ENCODE peak calls at places on chromosomes 13 and 19, in nine cellular contexts. W is fibroblast of lung; Q is nephron progenitor cell; H is small intestine; M is EL; Y is NCI-H460; Z is progenitor cell of endocrine pancreas; I is G401; L is activated gamma-delta T cell treated with anti-CD3 and anti-CD28 coated beads, Interleukin-2, amount 50 U/mL, for 16 hours. B is an unnamed sample.

GRCh38 chr13:51729853-51730553 is 74.0 kb downstream of the DHRS12 start:
- DNase-seq in Z (no peak), Y (peak), H (peak), L (no peak), W (peak), I (no peak), M (peak), Q (no peak), B (peak)

GRCh38 chr19:39156230-39156890 is 30.8 kb downstream of the PAK4 start:
- DNase-seq in Z (no peak), H (no peak), Q (no peak), W (no peak), M (peak), I (no peak), Y (no peak), L (no peak), B (no peak)

GRCh38 chr13:111936267-111936925 is 130.6 kb upstream of the SOX1 start:
- DNase-seq in L (no peak), M (no peak), W (no peak), I (no peak), Z (no peak), H (no peak), Y (no peak), Q (no peak), B (no peak)

GRCh38 chr13:86601351-86601750 is 802.1 kb upstream of the SLITRK6 start:
- DNase-seq in H (no peak), I (no peak), M (no peak), Q (no peak), Z (no peak), L (no peak), W (peak), Y (no peak), B (no peak)

GRCh38 chr19:35314858-35315470 is 14.0 kb upstream of the CD22 start:
- DNase-seq in Z (no peak), L (no peak), M (no peak), I (no peak), Q (no peak), Y (no peak), W (no peak), H (no peak), B (no peak)

GRCh38 chr13:49681837-49682236 is 9.4 kb downstream of the EBPL start:
- DNase-seq in Z (no peak), Q (no peak), I (no peak), H (no peak), W (peak), Y (no peak), L (no peak), M (peak), B (no peak)

GRCh38 chr19:10137751-10138682 is 18.3 kb upstream of the EIF3G start:
- DNase-seq in H (no peak), L (no peak), Q (no peak), Z (no peak), I (peak), M (no peak), Y (no peak), W (no peak), B (no peak)

GRCh38 chr13:30689752-30690151 is 45.6 kb upstream of the ALOX5AP start:
- DNase-seq in Y (no peak), M (no peak), L (no peak), W (no peak), Z (no peak), Q (no peak), H (no peak), I (no peak), B (no peak)

GRCh38 chr19:55605637-55606470 is at the start of gene ZNF865:
- DNase-seq in M (peak), L (peak), Z (no peak), Q (peak), Y (peak), H (peak), I (peak), W (peak), B (peak)

GRCh38 chr13:38582133-38582532 is 104.7 kb upstream of the FREM2 start:
- DNase-seq in H (peak), M (peak), L (no peak), W (peak), Z (no peak), I (peak), Y (peak), Q (peak), B (no peak)

GRCh38 chr13:20658451-20658850 is 45.0 kb upstream of the IL17D start:
- DNase-seq in Z (no peak), I (no peak), M (peak), H (no peak), Y (no peak), W (no peak), L (no peak), Q (no peak), B (no peak)

GRCh38 chr13:31023126-31023525 is 90.7 kb downstream of the TEX26 start:
- DNase-seq in M (no peak), W (no peak), Y (no peak), H (no peak), Z (no peak), L (no peak), Q (no peak), I (no peak), B (no peak)

GRCh38 chr19:46428278-46429141 is at the start of gene PNMA8C:
- DNase-seq in Y (no peak), I (peak), Q (peak), Z (peak), W (peak), H (peak), L (peak), M (peak), B (peak)

GRCh38 chr13:35917942-35918645 is 213.1 kb downstream of the DCLK1 start:
- DNase-seq in Y (no peak), L (no peak), M (no peak), Z (no peak), W (peak), H (no peak), I (no peak), Q (no peak), B (no peak)

GRCh38 chr13:75364131-75364713 is 117.7 kb downstream of the TBC1D4 start:
- DNase-seq in L (no peak), Y (no peak), Q (no peak), M (no peak), W (no peak), H (no peak), Z (no peak), I (no peak), B (no peak)

GRCh38 chr19:49910179-49910578 is 13.5 kb upstream of the IL4I1 start:
- DNase-seq in L (no peak), Y (no peak), Z (no peak), Q (no peak), I (no peak), H (no peak), W (no peak), M (no peak), B (no peak)

GRCh38 chr13:58341318-58341717 is 709.8 kb downstream of the PCDH17 start:
- DNase-seq in Y (no peak), H (no peak), M (no peak), I (no peak), W (no peak), L (no peak), Z (no peak), Q (no peak), B (no peak)

B was measured in stimulated activated CD8-positive, alpha-beta memory T cell treated with anti-CD3 and anti-CD28 coated beads, Interleukin-7, amount 100 ng/mL, for 4 hours.